ENCODE peak calls at places on chromosome 1, in ten cellular contexts. L is suprapubic skin, E is tibial nerve, P is K562, G is GM12878, K is sigmoid colon, S is SK-N-SH, I is A549, Z is ovary, U is transverse colon. T is an unnamed sample. For H3K4me1, the result is how much of the 10 kb centered on the place peaks cover.

GRCh38 chr1:153944005-153944821 is 2.3 kb downstream of the DENND4B start:
- DNase-seq in L (peak), Z (peak), E (no peak), S (peak), G (no peak), U (no peak), I (no peak), P (no peak), K (no peak), T (no peak)

GRCh38 chr1:245116131-245116530 is 38.7 kb upstream of the KIF26B start:
- DNase-seq in P (no peak), U (no peak), K (peak), E (no peak), I (no peak), G (no peak), S (no peak), Z (no peak), L (no peak), T (no peak)

GRCh38 chr1:101995984-101996731 is 568 bp downstream of the OLFM3 start:
- DNase-seq in K (no peak), Z (no peak), G (no peak), S (peak), E (no peak), P (no peak), I (no peak), L (no peak), U (no peak), T (no peak)

GRCh38 chr1:207863893-207864535 is 46.9 kb downstream of the CD34 start:
- DNase-seq in G (peak), U (peak), I (no peak), S (no peak), K (no peak), P (no peak), E (no peak), Z (no peak), L (no peak), T (no peak)

GRCh38 chr1:16614361-16615252 is 1.2 kb upstream of the NBPF1 start:
- DNase-seq in S (peak), P (peak), E (no peak), U (peak), K (peak), Z (no peak), L (peak), I (no peak), G (no peak), T (peak)

GRCh38 chr1:156892190-156893047 is 1.1 kb upstream of the PEAR1 start:
- DNase-seq in U (peak), K (peak), S (peak), G (no peak), I (peak), Z (peak), E (peak), L (peak), P (peak), T (peak)

GRCh38 chr1:43271186-43272118 is 1.7 kb downstream of the TMEM125 start:
- DNase-seq in U (no peak), E (no peak), G (no peak), Z (no peak), I (no peak), S (peak), P (no peak), L (peak), K (peak), T (peak)

GRCh38 chr1:61083014-61083798 is 845 bp downstream of the NFIA start:
- DNase-seq in Z (peak), U (peak), G (no peak), E (no peak), P (peak), K (no peak), L (no peak), I (no peak), S (peak), T (peak)

GRCh38 chr1:30907641-30908445 is 715 bp downstream of the SDC3 start:
- DNase-seq in Z (no peak), L (peak), E (no peak), U (peak), P (no peak), K (peak), S (peak), I (no peak), G (no peak), T (no peak)

GRCh38 chr1:180201451-180202200 is 28.4 kb upstream of the LHX4 start:
- DNase-seq in S (no peak), P (no peak), U (no peak), L (no peak), I (no peak), K (no peak), Z (no peak), E (no peak), G (no peak), T (no peak)

GRCh38 chr1:27349784-27350672 is 8.2 kb downstream of the SYTL1 start:
- DNase-seq in E (no peak), P (no peak), Z (peak), S (peak), U (peak), L (peak), I (peak), G (no peak), K (no peak), T (peak)

GRCh38 chr1:184160236-184160635 is 108.7 kb downstream of the TSEN15 start:
- DNase-seq in G (peak), U (no peak), E (no peak), Z (no peak), K (no peak), S (no peak), P (no peak), L (no peak), I (no peak), T (no peak)

GRCh38 chr1:215517441-215517891 is 49.6 kb upstream of the KCTD3 start:
- DNase-seq in P (no peak), K (no peak), Z (no peak), U (no peak), G (no peak), S (no peak), I (no peak), E (no peak), L (no peak), T (no peak)

GRCh38 chr1:30036666-30037065 is 686.7 kb downstream of the MATN1 start:
- DNase-seq in L (no peak), I (no peak), P (no peak), E (no peak), K (no peak), Z (no peak), G (no peak), S (no peak), U (no peak), T (no peak)

GRCh38 chr1:192610114-192610958 is 25.6 kb upstream of the RGS13 start:
- DNase-seq in E (no peak), P (peak), K (no peak), L (no peak), S (peak), Z (no peak), I (peak), U (no peak), G (no peak), T (no peak)

GRCh38 chr1:53087332-53088285 is 25.6 kb downstream of the PODN start:
- DNase-seq in K (no peak), E (no peak), G (no peak), Z (no peak), I (no peak), U (no peak), P (peak), L (no peak), S (peak), T (no peak)

GRCh38 chr1:230210326-230210978 is 143.4 kb downstream of the GALNT2 start:
- DNase-seq in E (no peak), Z (no peak), P (no peak), U (no peak), I (no peak), L (no peak), S (no peak), K (no peak), G (no peak), T (no peak)
- TF ChIP-seq CTCF in E (no peak), Z (no peak), P (no peak), U (no peak), I (no peak), L (no peak), S (no peak), K (no peak), G (no peak), T (no peak)

GRCh38 chr1:198151688-198152087 is 5.1 kb upstream of the NEK7 start:
- DNase-seq in G (no peak), E (no peak), P (no peak), U (no peak), L (no peak), S (no peak), I (no peak), K (no peak), Z (no peak), T (no peak)
- TF ChIP-seq EP300 in G (no peak), E (no peak), P (no peak), U (no peak), L (no peak), S (peak), I (no peak), K (no peak), Z (no peak), T (no peak)

GRCh38 chr1:11802616-11802972 is 3.2 kb downstream of the MTHFR start:
- DNase-seq in G (no peak), E (no peak), P (peak), K (no peak), Z (peak), S (no peak), L (no peak), U (no peak), I (no peak), T (no peak)
- H3K4me1 ChIP-seq in G (under half), E (under half), P (half or more), K (half or more), Z (under half), S (under half), L (half or more), U (under half), I (under half), T (half or more)

GRCh38 chr1:82143108-82143833 is 342.5 kb downstream of the ADGRL2 start:
- DNase-seq in G (no peak), P (no peak), Z (no peak), K (no peak), E (no peak), S (no peak), I (no peak), U (no peak), L (no peak), T (no peak)

GRCh38 chr1:82139751-82140468 is 339.2 kb downstream of the ADGRL2 start:
- DNase-seq in S (no peak), K (no peak), P (no peak), U (no peak), E (no peak), G (no peak), L (no peak), Z (no peak), I (no peak), T (no peak)

GRCh38 chr1:82141393-82141792 is 340.7 kb downstream of the ADGRL2 start:
- DNase-seq in G (no peak), K (no peak), Z (no peak), S (no peak), U (no peak), I (no peak), E (no peak), P (no peak), L (no peak), T (no peak)
- TF ChIP-seq CTCF in G (no peak), K (no peak), Z (no peak), S (no peak), U (no peak), I (no peak), E (no peak), P (no peak), L (no peak), T (no peak)

GRCh38 chr1:226738995-226739695 is at the start of gene ITPKB:
- DNase-seq in I (no peak), Z (peak), P (no peak), E (peak), G (no peak), L (no peak), K (peak), S (peak), U (peak), T (peak)
- TF ChIP-seq EP300 in I (no peak), Z (no peak), P (no peak), E (peak), G (no peak), L (no peak), K (no peak), S (no peak), U (no peak), T (no peak)

T was measured in stomach.